ENCODE peak calls at places on chromosomes 4 and X, in six cellular contexts. R, J, P, T, B and Z are unnamed samples.

GRCh38 chr4:156173481-156173880 is 219.8 kb upstream of the CTSO start:
- DNase-seq in R (no peak), J (no peak), P (no peak), T (no peak), B (no peak), Z (no peak)

GRCh38 chrX:49977319-49978090 is 55.1 kb downstream of the CLCN5 start:
- DNase-seq in R (peak; percentile 5), J (no peak), P (no peak), T (no peak), B (no peak), Z (no peak)

GRCh38 chr4:21728231-21728758 is 220.3 kb downstream of the KCNIP4 start:
- DNase-seq in R (no peak), J (no peak), P (no peak), T (no peak), B (no peak), Z (no peak)

GRCh38 chr4:25095756-25096552 is 64.3 kb downstream of the SEPSECS start:
- DNase-seq in R (peak; percentile 28), J (no peak), P (no peak), T (no peak), B (no peak), Z (no peak)

GRCh38 chr4:145805490-145805889 is 125.5 kb downstream of the C4orf51 start:
- DNase-seq in R (no peak), J (no peak), P (no peak), T (no peak), B (no peak), Z (no peak)

GRCh38 chr4:188484256-188484655 is 345.0 kb downstream of the TRIML1 start:
- DNase-seq in R (no peak), J (no peak), P (no peak), T (no peak), B (no peak), Z (no peak)

GRCh38 chrX:150692837-150693781 is at the start of gene MTMR1:
- DNase-seq in R (no peak), J (no peak), P (no peak), T (no peak), B (no peak), Z (no peak)

GRCh38 chr4:27763830-27764525 is 903.3 kb downstream of the STIM2 start:
- DNase-seq in R (no peak), J (no peak), P (no peak), T (no peak), B (no peak), Z (no peak)

GRCh38 chr4:89754531-89754930 is 82.4 kb downstream of the SNCA start:
- DNase-seq in R (no peak), J (no peak), P (no peak), T (no peak), B (peak; percentile 39), Z (no peak)

GRCh38 chrX:13078739-13079444 is 34.5 kb upstream of the FAM9C start:
- DNase-seq in R (peak; percentile 7), J (peak; percentile 92), P (no peak), T (peak; percentile 58), B (peak; percentile 86), Z (peak; percentile 86)

GRCh38 chrX:39487166-39488006 is 610.4 kb downstream of the BCOR start:
- DNase-seq in R (no peak), J (no peak), P (no peak), T (peak; percentile 15), B (no peak), Z (no peak)